ENCODE peak calls at places on chromosomes 12 and 14, in nine cellular contexts. A is prostate gland, S is esophagus muscularis mucosa, H is SK-N-SH, X is GM12878, C is transverse colon, I is K562, F is HL-60, K is HCT116. B is an unnamed sample. For H3K27me3, the result is how much of the 10 kb centered on the place peaks cover.

GRCh38 chr12:87758271-87758670 is 270.9 kb downstream of the C12orf50 start:
- DNase-seq in A (no peak), S (no peak), H (no peak), X (no peak), C (no peak), I (no peak), F (no peak), K (no peak), B (no peak)

GRCh38 chr14:99821519-99822165 is 28.4 kb downstream of the EML1 start:
- DNase-seq in A (no peak), S (no peak), H (peak), X (no peak), C (no peak), I (no peak), F (no peak), K (no peak), B (no peak)

GRCh38 chr14:92473947-92474535 is 39.5 kb upstream of the RIN3 start:
- DNase-seq in A (no peak), S (no peak), H (no peak), X (no peak), C (no peak), I (no peak), F (no peak), K (no peak), B (peak)

GRCh38 chr12:95549392-95550084 is 1.7 kb downstream of the USP44 start:
- DNase-seq in A (no peak), S (no peak), H (no peak), X (no peak), C (peak), I (no peak), F (no peak), K (no peak), B (no peak)

GRCh38 chr14:95619785-95620417 is 66.3 kb upstream of the TCL1B start:
- DNase-seq in A (no peak), S (no peak), H (no peak), X (no peak), C (no peak), I (no peak), F (no peak), K (no peak), B (no peak)

GRCh38 chr14:96484391-96484790 is 17.8 kb upstream of the PAPOLA start:
- DNase-seq in A (no peak), S (no peak), H (no peak), X (no peak), C (no peak), I (no peak), F (no peak), K (no peak), B (no peak)

GRCh38 chr14:22386924-22387775 is 201.9 kb downstream of the DAD1 start:
- DNase-seq in A (peak), S (no peak), H (peak), X (peak), C (peak), I (peak), F (peak), K (peak), B (peak)

GRCh38 chr12:4856556-4856955 is 53.1 kb upstream of the KCNA1 start:
- DNase-seq in A (no peak), S (no peak), H (no peak), X (no peak), C (no peak), I (no peak), F (no peak), K (no peak), B (no peak)

GRCh38 chr12:118900954-118901353 is 80.4 kb upstream of the SRRM4 start:
- DNase-seq in A (no peak), S (no peak), H (no peak), X (no peak), C (no peak), I (no peak), F (no peak), K (no peak), B (no peak)

GRCh38 chr12:131883521-131883900 is 10.9 kb upstream of the ULK1 start:
- DNase-seq in A (no peak), S (no peak), H (no peak), X (no peak), C (no peak), I (no peak), F (no peak), K (no peak), B (no peak)

GRCh38 chr12:62846506-62846905 is 88.4 kb downstream of the PPM1H start:
- DNase-seq in A (no peak), S (no peak), H (no peak), X (no peak), C (no peak), I (no peak), F (no peak), K (no peak), B (no peak)

GRCh38 chr12:5745251-5745888 is 199.7 kb downstream of the ANO2 start:
- DNase-seq in A (peak), S (peak), H (peak), X (no peak), C (peak), I (peak), F (peak), K (peak), B (peak)

GRCh38 chr12:38904932-38905479 is 385 bp downstream of the CPNE8 start:
- DNase-seq in A (peak), S (peak), H (peak), X (peak), C (peak), I (peak), F (peak), K (peak), B (peak)

GRCh38 chr12:65603428-65604351 is 220.6 kb upstream of the HMGA2 start:
- DNase-seq in A (peak), S (no peak), H (no peak), X (no peak), C (peak), I (peak), F (no peak), K (peak), B (no peak)

GRCh38 chr14:24712374-24712773 is 78.4 kb upstream of the GZMB start:
- DNase-seq in A (no peak), S (no peak), H (no peak), X (no peak), C (no peak), I (no peak), F (no peak), K (no peak), B (no peak)

GRCh38 chr14:59427653-59428578 is 37.3 kb downstream of the GPR135 start:
- DNase-seq in A (no peak), S (no peak), H (no peak), X (no peak), C (no peak), I (no peak), F (no peak), K (no peak), B (peak)

GRCh38 chr12:49748800-49749199 is 7.4 kb downstream of the TMBIM6 start:
- DNase-seq in A (no peak), S (no peak), H (no peak), X (no peak), C (no peak), I (no peak), F (no peak), K (no peak), B (no peak)

GRCh38 chr12:129064201-129064881 is 211.1 kb downstream of the GLT1D1 start:
- DNase-seq in A (no peak), S (no peak), H (no peak), X (no peak), C (no peak), I (no peak), F (no peak), K (no peak), B (no peak)

GRCh38 chr12:11710431-11710830 is 61.0 kb downstream of the ETV6 start:
- DNase-seq in A (no peak), S (no peak), H (no peak), X (no peak), C (no peak), I (no peak), F (no peak), K (no peak), B (no peak)

GRCh38 chr12:55172686-55173085 is 46.5 kb downstream of the OR9K2 start:
- DNase-seq in A (no peak), S (no peak), H (no peak), X (no peak), C (no peak), I (no peak), F (no peak), K (no peak), B (no peak)

GRCh38 chr12:63845726-63846125 is 1.2 kb downstream of the SRGAP1 start:
- DNase-seq in A (no peak), S (no peak), H (peak), X (no peak), C (peak), I (no peak), F (no peak), K (no peak), B (no peak)

GRCh38 chr12:23596568-23596967 is 352.9 kb downstream of the SOX5 start:
- DNase-seq in A (no peak), S (no peak), H (no peak), X (no peak), C (no peak), I (no peak), F (no peak), K (no peak), B (no peak)

GRCh38 chr12:12398026-12398859 is 41.4 kb downstream of the BORCS5 start:
- DNase-seq in A (peak), S (peak), H (no peak), X (no peak), C (peak), I (peak), F (peak), K (no peak), B (no peak)

GRCh38 chr12:84408936-84409335 is 503.7 kb downstream of the SLC6A15 start:
- DNase-seq in A (no peak), S (no peak), H (no peak), X (no peak), C (no peak), I (no peak), F (no peak), K (no peak), B (no peak)

GRCh38 chr12:98916106-98916505 is 271.0 kb downstream of the APAF1 start:
- DNase-seq in A (no peak), S (no peak), H (no peak), X (no peak), C (no peak), I (no peak), F (no peak), K (no peak), B (no peak)

GRCh38 chr12:45547822-45548221 is 181.7 kb upstream of the ARID2 start:
- DNase-seq in A (no peak), S (no peak), H (no peak), X (no peak), C (no peak), I (no peak), F (no peak), K (no peak), B (no peak)

GRCh38 chr12:30794591-30795409 is 40.0 kb upstream of the CAPRIN2 start:
- DNase-seq in A (no peak), S (no peak), H (no peak), X (no peak), C (no peak), I (no peak), F (no peak), K (peak), B (no peak)

GRCh38 chr12:30985814-30986452 is 59.4 kb downstream of the TSPAN11 start:
- DNase-seq in A (peak), S (no peak), H (peak), X (no peak), C (peak), I (peak), F (no peak), K (peak), B (no peak)

GRCh38 chr14:88229428-88229827 is 93.6 kb downstream of the KCNK10 start:
- DNase-seq in A (no peak), S (no peak), H (no peak), X (no peak), C (no peak), I (no peak), F (no peak), K (no peak), B (no peak)

GRCh38 chr12:130702966-130703732 is 12.9 kb downstream of the RIMBP2 start:
- DNase-seq in A (no peak), S (no peak), H (peak), X (no peak), C (no peak), I (no peak), F (no peak), K (no peak), B (no peak)

GRCh38 chr12:122886851-122887816 is 8.8 kb downstream of the VPS37B start:
- DNase-seq in A (no peak), S (no peak), H (no peak), X (peak), C (peak), I (no peak), F (peak), K (peak), B (no peak)

DNA sequence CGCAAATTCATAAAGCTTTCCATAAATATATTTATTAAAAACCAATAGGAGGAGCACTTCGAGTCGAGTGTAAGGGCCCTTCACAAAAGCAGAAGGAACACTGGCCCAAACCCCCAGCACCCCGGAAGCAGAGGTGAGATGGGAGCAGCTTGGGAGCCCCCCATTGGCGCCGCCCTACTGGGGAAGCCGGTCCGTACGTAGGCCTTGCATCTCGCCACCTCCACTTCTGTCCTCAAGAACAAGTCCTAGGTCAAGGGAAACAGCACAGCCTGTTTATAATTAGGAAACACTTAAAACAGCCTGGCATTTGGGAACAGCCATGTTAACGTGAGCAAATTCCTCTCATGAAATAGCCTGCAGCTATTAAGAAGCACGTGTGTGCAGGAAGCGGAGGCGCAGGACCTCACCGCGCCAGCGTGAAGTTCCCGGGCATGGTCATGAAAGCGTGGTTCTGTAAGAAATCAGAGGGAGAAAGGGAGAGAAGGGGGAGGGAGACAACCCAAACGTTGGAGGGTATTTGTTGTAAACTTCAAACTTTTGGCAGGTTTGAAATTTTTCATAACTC is 7.7 kb downstream of the ANKRD9 start:
- DNase-seq in A (no peak), S (no peak), H (no peak), X (no peak), C (no peak), I (peak), F (no peak), K (no peak), B (no peak)
- TF ChIP-seq POLR2AphosphoS5 in A (no peak), S (no peak), H (no peak), X (no peak), C (no peak), I (no peak), F (no peak), K (no peak), B (no peak)

GRCh38 chr12:127459687-127460086 is 807.3 kb upstream of the TMEM132C start:
- DNase-seq in A (no peak), S (no peak), H (no peak), X (no peak), C (no peak), I (peak), F (no peak), K (no peak), B (no peak)

GRCh38 chr12:127455347-127456265 is 811.4 kb upstream of the TMEM132C start:
- DNase-seq in A (no peak), S (no peak), H (peak), X (no peak), C (no peak), I (no peak), F (no peak), K (no peak), B (no peak)

GRCh38 chr12:127463237-127463636 is 803.7 kb upstream of the TMEM132C start:
- DNase-seq in A (no peak), S (no peak), H (no peak), X (no peak), C (no peak), I (no peak), F (no peak), K (no peak), B (no peak)

GRCh38 chr12:127457726-127458125 is 809.2 kb upstream of the TMEM132C start:
- DNase-seq in A (no peak), S (no peak), H (no peak), X (no peak), C (no peak), I (no peak), F (no peak), K (no peak), B (no peak)

DNA sequence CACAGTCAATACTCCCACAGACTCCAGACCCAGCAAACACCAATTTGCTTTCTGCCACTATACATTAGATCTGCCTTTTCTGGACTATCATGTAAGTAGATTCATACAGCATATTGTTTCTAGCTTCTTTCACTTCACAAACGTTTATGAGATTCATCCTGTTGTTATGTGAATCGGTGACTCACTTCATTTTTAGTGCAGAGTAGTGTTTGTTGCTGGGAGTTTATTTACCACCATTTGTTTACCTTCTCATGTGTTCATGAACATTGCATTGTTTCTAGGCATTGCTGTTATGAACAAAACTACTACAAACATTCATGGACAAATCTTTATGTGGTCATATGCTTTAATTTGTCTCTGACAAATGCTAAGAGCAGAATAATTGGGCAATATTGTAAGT is 807.8 kb upstream of the TMEM132C start:
- DNase-seq in A (no peak), S (no peak), H (no peak), X (no peak), C (no peak), I (no peak), F (no peak), K (no peak), B (no peak)
- H3K27me3 ChIP-seq in A (under half), S (under half), H (under half), X (under half), C (under half), I (under half), F (under half), K (under half), B (under half)

GRCh38 chr12:124745891-124746570 is 117.6 kb downstream of the SCARB1 start:
- DNase-seq in A (peak), S (peak), H (peak), X (no peak), C (peak), I (peak), F (no peak), K (peak), B (peak)
- TF ChIP-seq POLR2AphosphoS5 in A (peak), S (peak), H (peak), X (no peak), C (peak), I (no peak), F (no peak), K (peak), B (peak)

DNA sequence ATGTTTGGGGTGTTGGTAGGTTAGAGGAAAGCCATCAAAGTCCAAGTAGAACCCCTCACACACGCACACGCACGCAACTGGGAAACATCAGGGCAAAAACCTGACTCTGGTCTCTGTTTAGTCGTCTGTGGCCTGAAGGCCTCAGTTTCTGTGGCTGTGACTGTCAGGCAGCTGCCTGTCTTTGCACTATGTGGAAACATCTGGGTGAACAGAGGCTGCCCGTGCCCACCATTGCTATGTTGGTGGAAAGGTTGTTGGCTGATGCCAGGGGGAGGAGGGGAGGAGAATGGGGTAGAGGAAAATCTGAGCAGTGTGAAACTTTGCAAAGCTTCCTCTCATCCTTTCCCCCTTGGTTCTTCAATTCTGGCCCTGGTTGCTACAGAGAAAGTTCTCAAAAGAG is 7.4 kb downstream of the HOXC10 start:
- DNase-seq in A (no peak), S (no peak), H (no peak), X (no peak), C (no peak), I (no peak), F (no peak), K (no peak), B (no peak)
- H3K27me3 ChIP-seq in A (half or more), S (under half), H (half or more), X (half or more), C (half or more), I (under half), F (half or more), K (under half), B (half or more)

GRCh38 chr12:67070307-67070600 is 198.9 kb upstream of the CAND1 start:
- DNase-seq in A (no peak), S (no peak), H (peak), X (no peak), C (no peak), I (no peak), F (no peak), K (no peak), B (no peak)
- TF ChIP-seq POLR2AphosphoS5 in A (no peak), S (no peak), H (no peak), X (no peak), C (no peak), I (no peak), F (no peak), K (no peak), B (no peak)

B was measured in spleen.